ENCODE peak calls at places on chromosomes 5 and 9, in four cellular contexts. L is WTC11, J is K562, N is SK-N-SH. B is an unnamed sample.

GRCh38 chr5:171966270-171966669 is 40.2 kb downstream of the FBXW11 start:
- DNase-seq in L (no peak), J (no peak), N (no peak), B (no peak)

GRCh38 chr5:134371834-134372340 is 518 bp downstream of the UBE2B start:
- DNase-seq in L (peak; percentile 78), J (peak; percentile 76), N (peak; percentile 63), B (peak; percentile 56)

GRCh38 chr9:134825025-134825424 is 55.6 kb upstream of the FCN2 start:
- DNase-seq in L (no peak), J (no peak), N (no peak), B (no peak)

GRCh38 chr5:122863721-122864120 is 18.3 kb downstream of the SNX24 start:
- DNase-seq in L (no peak), J (no peak), N (no peak), B (no peak)

GRCh38 chr9:89426389-89426961 is 71.4 kb downstream of the SEMA4D start:
- DNase-seq in L (no peak), J (no peak), N (no peak), B (no peak)

GRCh38 chr5:43039468-43040286 is 442 bp downstream of the ANXA2R start:
- DNase-seq in L (peak; percentile 53), J (peak; percentile 89), N (peak; percentile 40), B (peak; percentile 50)

GRCh38 chr5:134813407-134813806 is 32.4 kb upstream of the C5orf24 start:
- DNase-seq in L (no peak), J (no peak), N (no peak), B (no peak)

GRCh38 chr9:88988796-88989641 is 2.2 kb upstream of the S1PR3 start:
- DNase-seq in L (no peak), J (no peak), N (no peak), B (no peak)

GRCh38 chr9:132842124-132843005 is 35.7 kb downstream of the AK8 start:
- DNase-seq in L (no peak), J (no peak), N (no peak), B (no peak)

GRCh38 chr9:89848060-89849040 is 243.5 kb downstream of the GADD45G start:
- DNase-seq in L (no peak), J (no peak), N (no peak), B (no peak)

GRCh38 chr5:10599828-10600227 is 36.0 kb downstream of the ANKRD33B start:
- DNase-seq in L (no peak), J (no peak), N (no peak), B (no peak)

GRCh38 chr9:130936285-130937117 is 2.5 kb downstream of the FIBCD1 start:
- DNase-seq in L (peak; percentile 70), J (peak; percentile 58), N (no peak), B (peak; percentile 28)

GRCh38 chr9:68455436-68455835 is 85.2 kb downstream of the TMEM252 start:
- DNase-seq in L (no peak), J (no peak), N (no peak), B (no peak)

GRCh38 chr5:96788112-96788749 is 19.5 kb downstream of the ERAP1 start:
- DNase-seq in L (no peak), J (no peak), N (no peak), B (no peak)

GRCh38 chr9:124855944-124856773 is 2.9 kb downstream of the WDR38 start:
- DNase-seq in L (peak; percentile 79), J (peak; percentile 51), N (peak; percentile 73), B (peak; percentile 59)

GRCh38 chr9:83258521-83258920 is 195.6 kb upstream of the RASEF start:
- DNase-seq in L (no peak), J (no peak), N (no peak), B (no peak)

GRCh38 chr5:37665889-37666288 is 174.0 kb downstream of the GDNF start:
- DNase-seq in L (no peak), J (no peak), N (no peak), B (no peak)

GRCh38 chr5:21159526-21160059 is 1171.6 kb upstream of the CDH18 start:
- DNase-seq in L (no peak), J (no peak), N (no peak), B (no peak)

GRCh38 chr5:38796000-38796738 is 49.6 kb upstream of the OSMR start:
- DNase-seq in L (no peak), J (no peak), N (no peak), B (no peak)

GRCh38 chr5:173003360-173003759 is 19.8 kb downstream of the ATP6V0E1 start:
- DNase-seq in L (no peak), J (no peak), N (no peak), B (no peak)

GRCh38 chr5:16456103-16456832 is 9.3 kb downstream of the ZNF622 start:
- DNase-seq in L (no peak), J (peak; percentile 81), N (peak; percentile 43), B (peak; percentile 48)

GRCh38 chr5:18281947-18282557 is 647.8 kb downstream of the TAF11L14 start:
- DNase-seq in L (no peak), J (peak; percentile 4), N (peak; percentile 51), B (peak; percentile 17)

GRCh38 chr9:136903041-136903554 is 16.8 kb downstream of the TRAF2 start:
- DNase-seq in L (no peak), J (no peak), N (no peak), B (no peak)

GRCh38 chr5:144203750-144204596 is 33.3 kb downstream of the KCTD16 start:
- DNase-seq in L (peak; percentile 32), J (peak; percentile 67), N (peak; percentile 34), B (peak; percentile 42)

GRCh38 chr5:139669681-139670368 is 21.7 kb downstream of the CXXC5 start:
- DNase-seq in L (no peak), J (peak; percentile 97), N (peak; percentile 86), B (peak; percentile 53)

GRCh38 chr9:8653855-8654254 is 854.3 kb upstream of the DMAC1 start:
- DNase-seq in L (no peak), J (no peak), N (no peak), B (no peak)
- TF ChIP-seq FOXJ3 in L (no peak), J (no peak), N (no peak), B (no peak)

DNA sequence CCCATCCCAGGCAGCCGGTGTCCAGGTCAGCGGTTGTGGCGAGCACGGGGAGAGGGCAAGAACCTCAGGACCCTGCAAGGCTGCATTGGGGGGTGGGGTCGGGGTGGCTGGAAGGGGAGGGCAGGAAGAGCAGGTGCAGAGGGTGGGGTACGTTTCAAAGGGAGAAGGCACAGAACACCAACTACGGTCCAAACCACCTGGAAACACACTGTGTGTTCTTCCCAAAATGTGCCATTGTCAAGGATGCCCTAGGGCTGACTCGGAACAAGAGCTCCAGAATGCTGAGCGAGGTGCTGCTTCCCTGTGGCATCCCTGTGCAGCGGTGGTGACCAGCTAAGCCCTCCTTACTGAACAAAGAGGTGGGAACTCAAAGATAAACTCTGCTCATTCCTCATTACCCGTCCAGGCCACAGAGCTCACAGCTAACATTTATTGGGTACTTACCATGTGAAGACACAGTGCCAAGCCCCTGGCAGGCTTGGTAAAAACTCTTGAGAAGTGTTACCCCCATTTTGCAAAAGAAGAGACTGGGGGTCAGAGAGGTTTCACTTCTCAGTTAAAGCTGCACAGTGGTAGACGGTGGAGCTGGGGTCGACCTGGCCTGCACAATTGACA is 153.8 kb downstream of the COL23A1 start:
- DNase-seq in L (no peak), J (no peak), N (no peak), B (no peak)
- TF ChIP-seq FOXJ3 in L (no peak), J (no peak), N (no peak), B (no peak)

DNA sequence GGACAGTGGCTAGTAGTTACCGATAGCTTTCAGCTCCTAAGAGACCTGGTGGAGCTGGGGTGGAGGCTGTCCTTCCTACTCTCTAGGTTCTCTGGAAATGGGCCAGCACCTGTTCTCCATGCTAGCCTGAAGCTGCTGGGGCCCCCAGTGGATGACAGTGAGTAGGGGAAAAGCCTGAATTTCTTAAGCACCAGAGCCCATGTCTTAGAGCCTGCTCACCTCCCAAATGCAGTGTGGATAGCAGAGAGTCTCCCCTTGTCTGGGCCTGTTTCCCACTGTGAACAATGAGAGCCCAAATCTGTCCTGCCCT is 105.8 kb downstream of the DAB2IP start:
- DNase-seq in L (no peak), J (no peak), N (no peak), B (no peak)
- TF ChIP-seq FOXJ3 in L (no peak), J (no peak), N (no peak), B (no peak)

GRCh38 chr5:177432905-177433657 is 6.6 kb downstream of the GRK6 start:
- DNase-seq in L (no peak), J (no peak), N (no peak), B (no peak)

GRCh38 chr5:177435847-177436536 is 9.5 kb downstream of the GRK6 start:
- DNase-seq in L (no peak), J (no peak), N (no peak), B (no peak)

GRCh38 chr5:177433658-177434217 is 7.3 kb downstream of the GRK6 start:
- DNase-seq in L (no peak), J (no peak), N (no peak), B (no peak)

GRCh38 chr5:177434437-177434836 is 8.0 kb downstream of the GRK6 start:
- DNase-seq in L (no peak), J (no peak), N (no peak), B (no peak)

DNA sequence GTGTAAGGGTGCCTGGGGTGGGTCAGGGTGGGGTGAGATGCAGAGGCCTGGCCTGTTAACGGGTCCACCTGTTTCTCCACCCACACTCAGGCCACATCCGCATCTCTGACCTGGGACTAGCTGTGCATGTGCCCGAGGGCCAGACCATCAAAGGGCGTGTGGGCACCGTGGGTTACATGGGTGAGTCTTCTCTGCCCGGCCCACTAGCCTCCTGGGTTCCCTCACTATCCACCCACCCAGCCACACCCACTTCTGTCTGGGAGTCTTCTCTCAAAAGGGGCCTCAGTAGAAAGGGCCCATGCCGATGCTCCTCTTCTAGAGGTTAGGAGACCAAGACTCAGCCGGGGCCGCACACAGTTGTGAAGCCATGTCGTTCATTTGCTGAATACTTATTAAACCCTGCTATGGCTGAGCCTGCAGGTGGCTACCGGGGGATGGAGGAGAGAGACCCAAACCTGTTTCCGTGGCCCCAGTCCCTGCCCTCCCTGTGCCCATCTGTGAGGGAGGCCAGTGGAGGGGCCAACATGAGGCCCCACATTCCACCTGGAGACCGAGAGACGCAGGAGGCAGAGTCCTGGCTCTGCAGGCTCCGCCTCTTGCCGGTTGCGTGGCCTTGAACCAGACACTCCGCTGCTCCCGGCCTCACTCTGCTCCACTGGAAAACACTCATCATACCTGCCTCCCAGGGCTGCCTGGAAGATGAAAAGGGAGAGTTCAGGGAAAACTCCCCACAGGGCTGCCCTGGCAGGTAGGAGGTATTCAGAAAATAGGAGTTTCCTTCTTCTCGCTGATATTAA is 8.7 kb downstream of the GRK6 start:
- DNase-seq in L (no peak), J (no peak), N (no peak), B (peak; percentile 69)
- TF ChIP-seq FOXJ3 in L (no peak), J (no peak), N (no peak), B (no peak)